ENCODE peak calls at places on chromosome 19, in six cellular contexts. V, M, Y, S, E and Q are unnamed samples.

GRCh38 chr19:16023558-16023915 is 52.8 kb upstream of the TPM4 start:
- DNase-seq in S (no peak), E (no peak), Y (no peak), V (no peak), M (no peak), Q (no peak)

GRCh38 chr19:30224689-30225606 is 147.2 kb upstream of the ZNF536 start:
- DNase-seq in E (peak), M (no peak), V (no peak), S (no peak), Y (no peak), Q (no peak)

GRCh38 chr19:19261350-19262189 is 11.5 kb downstream of the TM6SF2 start:
- DNase-seq in V (no peak), Y (peak), E (no peak), M (no peak), S (no peak), Q (no peak)

GRCh38 chr19:52351512-52351911 is 15.5 kb downstream of the ZNF610 start:
- DNase-seq in V (no peak), S (no peak), Y (no peak), M (no peak), E (no peak), Q (no peak)

GRCh38 chr19:28898279-28898678 is 314.7 kb downstream of the UQCRFS1 start:
- DNase-seq in M (no peak), Y (no peak), E (peak), S (no peak), V (no peak), Q (no peak)

GRCh38 chr19:3656073-3656746 is 29.6 kb upstream of the CACTIN start:
- DNase-seq in E (peak), V (no peak), S (peak), Y (no peak), M (no peak), Q (no peak)

GRCh38 chr19:44609219-44609618 is 4.1 kb upstream of the IGSF23 start:
- DNase-seq in M (no peak), E (peak), S (no peak), V (no peak), Y (no peak), Q (no peak)

GRCh38 chr19:41563847-41564514 is 12.0 kb upstream of the CEACAM21 start:
- DNase-seq in E (no peak), V (no peak), M (no peak), S (no peak), Y (no peak), Q (peak)

GRCh38 chr19:41265376-41266153 is 1.4 kb downstream of the HNRNPUL1 start:
- DNase-seq in Y (no peak), S (peak), V (peak), E (peak), M (no peak), Q (peak)

GRCh38 chr19:49071860-49072547 is 495 bp downstream of the KCNA7 start:
- DNase-seq in V (no peak), M (no peak), E (no peak), Y (no peak), S (no peak), Q (no peak)